ENCODE peak calls at places on chromosomes 3 and 15, in seven cellular contexts. H is G401, Q is NT2/D1, L is endothelial cell, M is adrenal gland, Z is keratinocyte, D is SW480. O is an unnamed sample.
A peak's percentile ranks its signal among the peaks of the same experiment; 100 is the strongest.

GRCh38 chr3:56456117-56456516 is 12.2 kb downstream of the ERC2 start:
- DNase-seq in H (no peak), Q (no peak), L (no peak), M (no peak), Z (no peak), D (no peak), O (no peak)

GRCh38 chr3:169022457-169022856 is 641.1 kb downstream of the MECOM start:
- DNase-seq in H (no peak), Q (no peak), L (no peak), M (no peak), Z (no peak), D (no peak), O (no peak)

GRCh38 chr3:68424796-68425460 is 507.4 kb downstream of the TAFA4 start:
- DNase-seq in H (no peak), Q (no peak), L (no peak), M (no peak), Z (no peak), D (peak; percentile 5), O (no peak)

GRCh38 chr3:189967254-189967865 is 153.3 kb downstream of the P3H2 start:
- DNase-seq in H (peak; percentile 42), Q (peak; percentile 30), L (peak; percentile 57), M (peak; percentile 50), Z (no peak), D (peak; percentile 63), O (no peak)

GRCh38 chr3:139355502-139355901 is 11.7 kb downstream of the MRPS22 start:
- DNase-seq in H (no peak), Q (no peak), L (no peak), M (peak; percentile 53), Z (no peak), D (no peak), O (no peak)

GRCh38 chr3:47781326-47781684 is 388 bp downstream of the SMARCC1 start:
- DNase-seq in H (no peak), Q (no peak), L (peak; percentile 65), M (peak; percentile 69), Z (no peak), D (peak; percentile 64), O (no peak)

GRCh38 chr3:124351430-124352142 is 359.7 kb upstream of the ROPN1 start:
- DNase-seq in H (peak; percentile 34), Q (peak; percentile 57), L (peak; percentile 8), M (peak; percentile 58), Z (peak; percentile 7), D (peak; percentile 67), O (peak; percentile 43)

GRCh38 chr3:152969557-152970300 is 134.8 kb downstream of the P2RY1 start:
- DNase-seq in H (no peak), Q (no peak), L (no peak), M (no peak), Z (peak; percentile 17), D (no peak), O (peak; percentile 20)

GRCh38 chr3:179840985-179841384 is 188.1 kb downstream of the USP13 start:
- DNase-seq in H (no peak), Q (no peak), L (no peak), M (no peak), Z (peak; percentile 11), D (no peak), O (peak; percentile 59)

GRCh38 chr15:85005319-85005718 is 23.7 kb downstream of the PDE8A start:
- DNase-seq in H (no peak), Q (no peak), L (no peak), M (no peak), Z (no peak), D (no peak), O (no peak)

GRCh38 chr3:181610083-181610972 is 101.4 kb upstream of the SOX2 start:
- DNase-seq in H (no peak), Q (peak; percentile 28), L (no peak), M (no peak), Z (no peak), D (no peak), O (no peak)

GRCh38 chr3:182959474-182960350 is 20.6 kb downstream of the DCUN1D1 start:
- DNase-seq in H (peak; percentile 8), Q (no peak), L (no peak), M (peak; percentile 9), Z (no peak), D (no peak), O (no peak)

GRCh38 chr3:146750196-146750595 is 145.1 kb upstream of the PLSCR5 start:
- DNase-seq in H (peak; percentile 53), Q (no peak), L (no peak), M (no peak), Z (no peak), D (no peak), O (peak; percentile 23)

GRCh38 chr3:63135362-63135761 is 142.7 kb upstream of the SYNPR start:
- DNase-seq in H (no peak), Q (peak; percentile 42), L (no peak), M (no peak), Z (no peak), D (peak; percentile 28), O (no peak)

GRCh38 chr3:21163961-21164360 is 587.0 kb downstream of the ZNF385D start:
- DNase-seq in H (peak; percentile 97), Q (no peak), L (no peak), M (no peak), Z (no peak), D (no peak), O (no peak)

GRCh38 chr3:39271363-39271762 is 8.5 kb downstream of the CX3CR1 start:
- DNase-seq in H (no peak), Q (no peak), L (no peak), M (no peak), Z (no peak), D (no peak), O (no peak)

GRCh38 chr3:172680684-172681083 is 30.2 kb downstream of the NCEH1 start:
- DNase-seq in H (no peak), Q (no peak), L (no peak), M (peak; percentile 84), Z (peak; percentile 62), D (no peak), O (no peak)

GRCh38 chr15:58462973-58463663 is 31.3 kb downstream of the LIPC start:
- DNase-seq in H (no peak), Q (no peak), L (no peak), M (no peak), Z (no peak), D (peak; percentile 23), O (no peak)

GRCh38 chr3:125647318-125648014 is 52.2 kb upstream of the OSBPL11 start:
- DNase-seq in H (no peak), Q (no peak), L (no peak), M (no peak), Z (peak; percentile 57), D (peak; percentile 75), O (no peak)

GRCh38 chr3:172341482-172342059 is 106.7 kb downstream of the GHSR start:
- DNase-seq in H (peak; percentile 77), Q (peak; percentile 36), L (peak; percentile 13), M (no peak), Z (peak; percentile 32), D (peak; percentile 52), O (no peak)

GRCh38 chr3:67461667-67462142 is 192.7 kb downstream of the SUCLG2 start:
- DNase-seq in H (no peak), Q (no peak), L (no peak), M (no peak), Z (no peak), D (no peak), O (no peak)

GRCh38 chr3:78754066-78754743 is 1013.6 kb downstream of the ROBO1 start:
- DNase-seq in H (no peak), Q (no peak), L (no peak), M (no peak), Z (no peak), D (no peak), O (no peak)

GRCh38 chr15:79296583-79296982 is 14.1 kb downstream of the ANKRD34C start:
- DNase-seq in H (no peak), Q (no peak), L (no peak), M (no peak), Z (no peak), D (no peak), O (no peak)

GRCh38 chr3:10334042-10334441 is 13.1 kb upstream of the SEC13 start:
- DNase-seq in H (no peak), Q (no peak), L (no peak), M (no peak), Z (no peak), D (no peak), O (no peak)

GRCh38 chr3:53506763-53507145 is 12.3 kb downstream of the CACNA1D start:
- DNase-seq in H (no peak), Q (no peak), L (no peak), M (no peak), Z (no peak), D (no peak), O (no peak)

GRCh38 chr3:79517766-79518413 is 249.9 kb downstream of the ROBO1 start:
- DNase-seq in H (peak; percentile 5), Q (peak; percentile 30), L (peak; percentile 39), M (peak; percentile 7), Z (no peak), D (peak; percentile 33), O (peak; percentile 15)

GRCh38 chr15:59166156-59166555 is 40.5 kb upstream of the LDHAL6B start:
- DNase-seq in H (no peak), Q (no peak), L (no peak), M (no peak), Z (no peak), D (no peak), O (no peak)

GRCh38 chr3:155739154-155739553 is 5.7 kb downstream of the PLCH1 start:
- DNase-seq in H (no peak), Q (no peak), L (no peak), M (no peak), Z (no peak), D (no peak), O (no peak)

GRCh38 chr15:61459785-61460707 is 230.9 kb upstream of the RORA start:
- DNase-seq in H (no peak), Q (no peak), L (no peak), M (peak; percentile 30), Z (no peak), D (peak; percentile 14), O (peak; percentile 23)

GRCh38 chr3:160661660-160662059 is 15.3 kb upstream of the ARL14 start:
- DNase-seq in H (no peak), Q (peak; percentile 13), L (no peak), M (no peak), Z (no peak), D (peak; percentile 22), O (no peak)